ENCODE peak calls at places on chromosomes 1 and 21, in four cellular contexts. X is adrenal gland, W is fibroblast of mammary gland, C is keratinocyte. H is an unnamed sample.
A peak's percentile ranks its signal among the peaks of the same experiment; 100 is the strongest.

GRCh38 chr1:227742738-227743715 is 7.8 kb downstream of the SNAP47 start:
- DNase-seq in X (no peak), W (no peak), C (no peak), H (no peak)

GRCh38 chr1:94235189-94236020 is 2.0 kb downstream of the ARHGAP29 start:
- DNase-seq in X (no peak), W (no peak), C (no peak), H (no peak)

GRCh38 chr1:204201651-204202050 is 5.4 kb upstream of the KISS1 start:
- DNase-seq in X (no peak), W (no peak), C (no peak), H (no peak)

GRCh38 chr1:185598326-185598725 is 135.9 kb upstream of the HMCN1 start:
- DNase-seq in X (no peak), W (no peak), C (no peak), H (no peak)

GRCh38 chr1:185045793-185046441 is 559 bp downstream of the RNF2 start:
- DNase-seq in X (peak; percentile 27), W (peak; percentile 21), C (no peak), H (no peak)

GRCh38 chr1:162056043-162056442 is 13.4 kb upstream of the NOS1AP start:
- DNase-seq in X (peak; percentile 59), W (peak; percentile 76), C (no peak), H (peak; percentile 66)

GRCh38 chr1:54559111-54559548 is 11.1 kb downstream of the ACOT11 start:
- DNase-seq in X (no peak), W (no peak), C (no peak), H (no peak)

GRCh38 chr1:2856076-2856390 is 54.5 kb upstream of the TTC34 start:
- DNase-seq in X (no peak), W (no peak), C (no peak), H (no peak)

GRCh38 chr1:19313961-19314882 is 2.1 kb downstream of the SLC66A1 start:
- DNase-seq in X (no peak), W (no peak), C (no peak), H (no peak)

GRCh38 chr1:206550446-206550845 is 43.1 kb downstream of the RASSF5 start:
- DNase-seq in X (no peak), W (no peak), C (no peak), H (no peak)

GRCh38 chr1:241323510-241323909 is 33.5 kb downstream of the RGS7 start:
- DNase-seq in X (peak; percentile 25), W (peak; percentile 56), C (no peak), H (peak; percentile 33)

GRCh38 chr1:234881893-234882771 is 246.5 kb downstream of the TOMM20 start:
- DNase-seq in X (peak; percentile 1), W (no peak), C (no peak), H (no peak)

GRCh38 chr1:21220815-21221214 is 44.1 kb upstream of the EIF4G3 start:
- DNase-seq in X (no peak), W (no peak), C (no peak), H (no peak)

GRCh38 chr1:197577580-197577979 is 197.7 kb downstream of the DENND1B start:
- DNase-seq in X (no peak), W (no peak), C (no peak), H (no peak)

GRCh38 chr1:201586806-201587205 is 47.9 kb downstream of the NAV1 start:
- DNase-seq in X (no peak), W (no peak), C (no peak), H (no peak)

GRCh38 chr1:87061742-87062156 is 147.3 kb downstream of the HS2ST1 start:
- DNase-seq in X (no peak), W (peak; percentile 94), C (no peak), H (peak; percentile 39)

GRCh38 chr1:117001254-117001927 is at the start of gene CD101:
- DNase-seq in X (no peak), W (no peak), C (no peak), H (no peak)

GRCh38 chr1:38727629-38728175 is 131.9 kb downstream of the RRAGC start:
- DNase-seq in X (no peak), W (no peak), C (no peak), H (no peak)
- H3K4me3 ChIP-seq in X (no peak overlapping the region), W (no peak overlapping the region), C (no peak overlapping the region), H (no peak overlapping the region)

DNA sequence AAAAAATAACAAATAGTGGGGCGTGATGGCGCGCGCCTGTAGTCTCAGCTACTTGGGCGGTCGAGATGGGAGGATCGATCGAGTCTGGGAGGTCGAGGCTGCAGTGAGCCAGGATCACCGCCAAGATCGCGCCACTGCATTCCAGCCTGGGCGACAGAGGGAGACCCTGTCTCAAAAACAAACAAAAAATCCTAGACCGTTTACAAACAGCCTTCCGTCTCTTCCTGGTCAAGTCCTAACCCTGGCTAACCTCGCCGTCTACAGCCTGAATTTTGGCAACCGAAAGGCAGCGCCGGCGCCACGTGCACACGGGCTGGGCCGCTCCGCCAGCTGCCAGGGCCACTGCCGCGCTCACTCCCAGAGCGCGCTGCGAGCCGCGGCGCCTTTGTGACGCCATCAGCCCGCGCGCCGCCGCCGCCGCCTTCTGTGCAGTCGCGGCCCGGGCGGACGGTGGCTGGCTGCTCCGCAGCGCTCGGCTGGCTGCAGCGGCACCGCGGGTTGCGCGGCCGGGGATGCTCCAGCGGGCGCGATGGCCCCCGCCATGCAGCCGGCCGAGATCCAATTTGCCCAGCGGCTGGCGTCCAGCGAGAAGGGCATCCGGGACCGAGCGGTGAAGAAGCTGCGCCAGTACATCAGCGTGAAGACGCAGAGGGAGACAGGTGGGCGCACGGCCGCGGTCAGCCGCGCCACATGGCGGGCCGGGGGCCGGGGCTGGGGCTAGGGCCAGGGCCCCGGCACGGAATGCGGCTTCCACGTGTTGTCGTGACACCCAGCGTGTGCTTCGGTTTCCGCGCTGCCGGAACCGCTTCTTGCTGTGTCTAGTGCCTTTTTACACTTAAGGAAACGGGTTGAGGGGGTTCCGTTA is at the start of the genes HSF2BP and RRP1B:
- DNase-seq in X (peak; percentile 79), W (peak; percentile 74), C (no peak), H (peak; percentile 44)
- TF ChIP-seq CTCF in X (no peak), W (no peak), C (no peak), H (no peak)

GRCh38 chr1:209805341-209805781 is 581 bp downstream of the IRF6 start:
- DNase-seq in X (peak; percentile 20), W (no peak), C (no peak), H (no peak)
- H3K4me3 ChIP-seq in X (no peak overlapping the region), W (no peak overlapping the region), C (peak overlapping the region; percentile 92), H (peak overlapping the region; percentile 34)

GRCh38 chr1:27496604-27497155 is 6.7 kb upstream of the WASF2 start:
- DNase-seq in X (no peak), W (peak; percentile 52), C (no peak), H (no peak)
- TF ChIP-seq CTCF in X (no peak), W (peak; percentile 39), C (peak; percentile 17), H (no peak)

GRCh38 chr1:180953791-180954721 is 41.4 kb downstream of the KIAA1614 start:
- DNase-seq in X (peak; percentile 71), W (peak; percentile 60), C (no peak), H (peak; percentile 19)
- H3K4me3 ChIP-seq in X (no peak overlapping the region), W (peak overlapping the region; percentile 41), C (no peak overlapping the region), H (peak overlapping the region; percentile 31)